ENCODE peak calls at places on chromosomes 13 and 19, in seven cellular contexts. T is IMR-90, H is NCI-H774, R is GM03348, W is glutamatergic neuron, G is non-pigmented ciliary epithelial cell, F is OCI-LY7. E is an unnamed sample.

GRCh38 chr19:6055013-6055795 is 55.1 kb downstream of the RFX2 start:
- DNase-seq in H (no peak), T (no peak), W (no peak), G (no peak), F (no peak), R (no peak), E (no peak)

GRCh38 chr19:38780443-38780842 is 7.1 kb upstream of the LGALS7 start:
- DNase-seq in H (no peak), F (no peak), T (no peak), W (no peak), G (no peak), R (no peak), E (no peak)

GRCh38 chr13:85009447-85009846 is 789.8 kb downstream of the SLITRK6 start:
- DNase-seq in F (no peak), H (no peak), G (no peak), T (no peak), R (no peak), W (no peak), E (no peak)

GRCh38 chr13:65540064-65540635 is 1690.0 kb downstream of the PCDH9 start:
- DNase-seq in H (no peak), F (no peak), T (no peak), G (no peak), W (no peak), R (peak), E (no peak)

GRCh38 chr19:46718934-46719551 is 2.1 kb upstream of the PRKD2 start:
- DNase-seq in T (no peak), W (no peak), G (no peak), H (no peak), F (peak), R (no peak), E (no peak)

GRCh38 chr13:92833071-92833470 is 393.5 kb upstream of the GPC6 start:
- DNase-seq in F (no peak), R (no peak), W (no peak), H (no peak), T (peak), G (no peak), E (peak)

GRCh38 chr19:2636897-2637683 is 65.4 kb downstream of the GNG7 start:
- DNase-seq in F (peak), H (no peak), G (no peak), W (peak), T (peak), R (peak), E (no peak)

GRCh38 chr19:1826557-1827521 is 14.8 kb upstream of the ATP8B3 start:
- DNase-seq in F (no peak), H (no peak), T (no peak), G (no peak), R (no peak), W (peak), E (no peak)

GRCh38 chr13:20160346-20161274 is at the start of gene GJA3:
- DNase-seq in R (peak), H (no peak), F (no peak), W (peak), G (no peak), T (peak), E (no peak)

GRCh38 chr19:17292301-17293074 is 10.7 kb downstream of the ABHD8 start:
- DNase-seq in R (peak), T (peak), W (peak), F (peak), H (no peak), G (no peak), E (peak)

GRCh38 chr19:14434157-14434501 is 1.0 kb downstream of the PKN1 start:
- DNase-seq in H (no peak), R (peak), G (no peak), W (no peak), F (peak), T (no peak), E (no peak)

GRCh38 chr13:30216111-30216510 is 91.2 kb downstream of the KATNAL1 start:
- DNase-seq in W (no peak), T (no peak), F (no peak), H (no peak), G (no peak), R (no peak), E (no peak)

GRCh38 chr19:46124638-46125115 is at the start of gene IGFL3:
- DNase-seq in R (no peak), W (no peak), G (no peak), H (no peak), F (no peak), T (peak), E (no peak)

GRCh38 chr19:53013621-53014020 is at the start of gene ERVV-1:
- DNase-seq in T (peak), G (no peak), W (no peak), H (no peak), F (no peak), R (no peak), E (no peak)

GRCh38 chr13:21676611-21677021 is 5.7 kb downstream of the FGF9 start:
- DNase-seq in T (no peak), G (no peak), H (no peak), R (peak), W (peak), F (peak), E (no peak)

GRCh38 chr13:98480915-98481510 is 95.9 kb downstream of the STK24 start:
- DNase-seq in G (no peak), F (peak), W (peak), T (peak), H (no peak), R (no peak), E (no peak)

GRCh38 chr19:888615-889385 is 4.2 kb downstream of the MED16 start:
- DNase-seq in H (no peak), T (no peak), R (no peak), G (no peak), W (no peak), F (no peak), E (no peak)